ENCODE peak calls at places on chromosomes 16 and 17, in four cellular contexts. T is effector memory CD4-positive, alpha-beta T cell; Q is HTR-8/SVneo; S is progenitor cell of endocrine pancreas. C is an unnamed sample.

GRCh38 chr16:3501783-3502400 is 1.1 kb downstream of the CLUAP1 start:
- DNase-seq in T (no peak), Q (no peak), S (no peak), C (no peak)

GRCh38 chr17:60145006-60145935 is 4.5 kb upstream of the CA4 start:
- DNase-seq in T (no peak), Q (no peak), S (no peak), C (no peak)

GRCh38 chr17:29124931-29125270 is 55.3 kb downstream of the MYO18A start:
- DNase-seq in T (no peak), Q (no peak), S (no peak), C (no peak)

GRCh38 chr16:57999971-58000705 is at the start of gene ZNF319:
- DNase-seq in T (no peak), Q (no peak), S (no peak), C (peak)

GRCh38 chr17:48612854-48613691 is 2.0 kb downstream of the HOXB8 start:
- DNase-seq in T (peak), Q (peak), S (no peak), C (peak)

GRCh38 chr16:70691223-70692129 is 5.6 kb upstream of the MTSS2 start:
- DNase-seq in T (no peak), Q (no peak), S (no peak), C (no peak)

GRCh38 chr16:53201900-53202299 is 147.1 kb downstream of the CHD9 start:
- DNase-seq in T (no peak), Q (no peak), S (no peak), C (no peak)

GRCh38 chr17:55421179-55421934 is at the start of gene MMD:
- DNase-seq in T (no peak), Q (no peak), S (no peak), C (peak)

C was measured in effector CD4-positive, alpha-beta T cell.